ENCODE peak calls at places on chromosomes 13 and 19, in six cellular contexts. One of them, this sample, is unnamed.

GRCh38 chr13:113959198-113959597 is 14.7 kb downstream of the C13orf46 start:
- DNase-seq in NCI-H146: no peak
- DNase-seq in WTC11: no peak
- DNase-seq in neuronal stem cell: no peak
- DNase-seq in epithelial cell of esophagus: peak; percentile 62
- DNase-seq in nephron progenitor cell: no peak
- DNase-seq in this sample: no peak

GRCh38 chr13:106619688-106620555 is 52.0 kb upstream of the ARGLU1 start:
- DNase-seq in NCI-H146: peak; percentile 60
- DNase-seq in WTC11: peak; percentile 24
- DNase-seq in nephron progenitor cell: peak; percentile 36
- DNase-seq in neuronal stem cell: peak; percentile 30
- DNase-seq in epithelial cell of esophagus: peak; percentile 69
- DNase-seq in this sample: peak; percentile 79

GRCh38 chr13:95352486-95352885 is 51.2 kb upstream of the ABCC4 start:
- DNase-seq in NCI-H146: no peak
- DNase-seq in WTC11: no peak
- DNase-seq in neuronal stem cell: no peak
- DNase-seq in nephron progenitor cell: no peak
- DNase-seq in epithelial cell of esophagus: peak; percentile 26
- DNase-seq in this sample: no peak

GRCh38 chr13:73133536-73133935 is 74.7 kb downstream of the KLF5 start:
- DNase-seq in NCI-H146: no peak
- DNase-seq in epithelial cell of esophagus: peak; percentile 18
- DNase-seq in nephron progenitor cell: no peak
- DNase-seq in neuronal stem cell: no peak
- DNase-seq in WTC11: no peak
- DNase-seq in this sample: no peak

GRCh38 chr13:32676242-32676641 is 90.0 kb downstream of the PDS5B start:
- DNase-seq in WTC11: no peak
- DNase-seq in nephron progenitor cell: no peak
- DNase-seq in epithelial cell of esophagus: no peak
- DNase-seq in NCI-H146: no peak
- DNase-seq in neuronal stem cell: no peak
- DNase-seq in this sample: no peak

GRCh38 chr19:7670150-7670784 is 1.4 kb downstream of the RETN start:
- DNase-seq in neuronal stem cell: no peak
- DNase-seq in nephron progenitor cell: peak; percentile 58
- DNase-seq in WTC11: peak; percentile 49
- DNase-seq in epithelial cell of esophagus: no peak
- DNase-seq in NCI-H146: no peak
- DNase-seq in this sample: peak; percentile 69

GRCh38 chr13:51946163-51946669 is 65.0 kb downstream of the ATP7B start:
- DNase-seq in nephron progenitor cell: no peak
- DNase-seq in epithelial cell of esophagus: no peak
- DNase-seq in NCI-H146: no peak
- DNase-seq in neuronal stem cell: no peak
- DNase-seq in WTC11: no peak
- DNase-seq in this sample: no peak

GRCh38 chr19:43380771-43381386 is 27.4 kb downstream of the CD177 start:
- DNase-seq in epithelial cell of esophagus: peak; percentile 27
- DNase-seq in WTC11: no peak
- DNase-seq in NCI-H146: peak; percentile 59
- DNase-seq in nephron progenitor cell: no peak
- DNase-seq in neuronal stem cell: no peak
- DNase-seq in this sample: no peak

GRCh38 chr19:55147408-55148251 is 1.4 kb downstream of the TNNT1 start:
- DNase-seq in epithelial cell of esophagus: no peak
- DNase-seq in neuronal stem cell: no peak
- DNase-seq in WTC11: peak; percentile 46
- DNase-seq in nephron progenitor cell: no peak
- DNase-seq in NCI-H146: peak; percentile 49
- DNase-seq in this sample: peak; percentile 83

GRCh38 chr19:46784262-46785053 is 3.9 kb downstream of the SLC1A5 start:
- DNase-seq in WTC11: peak; percentile 82
- DNase-seq in NCI-H146: no peak
- DNase-seq in nephron progenitor cell: peak; percentile 66
- DNase-seq in epithelial cell of esophagus: peak; percentile 96
- DNase-seq in neuronal stem cell: peak; percentile 29
- DNase-seq in this sample: peak; percentile 74

GRCh38 chr13:43284162-43284561 is 260.8 kb downstream of the DNAJC15 start:
- DNase-seq in NCI-H146: no peak
- DNase-seq in neuronal stem cell: no peak
- DNase-seq in WTC11: no peak
- DNase-seq in epithelial cell of esophagus: peak; percentile 72
- DNase-seq in nephron progenitor cell: no peak
- DNase-seq in this sample: no peak

GRCh38 chr13:110012102-110012739 is 225.8 kb upstream of the IRS2 start:
- DNase-seq in nephron progenitor cell: no peak
- DNase-seq in WTC11: no peak
- DNase-seq in neuronal stem cell: no peak
- DNase-seq in NCI-H146: no peak
- DNase-seq in epithelial cell of esophagus: peak; percentile 85
- DNase-seq in this sample: no peak

GRCh38 chr19:3556978-3557460 is 367 bp downstream of the MFSD12 start:
- DNase-seq in epithelial cell of esophagus: peak; percentile 66
- DNase-seq in WTC11: peak; percentile 36
- DNase-seq in neuronal stem cell: no peak
- DNase-seq in NCI-H146: peak; percentile 46
- DNase-seq in nephron progenitor cell: peak; percentile 45
- DNase-seq in this sample: peak; percentile 67

GRCh38 chr19:32876236-32876918 is 6.8 kb upstream of the SLC7A9 start:
- DNase-seq in nephron progenitor cell: no peak
- DNase-seq in neuronal stem cell: no peak
- DNase-seq in NCI-H146: no peak
- DNase-seq in WTC11: no peak
- DNase-seq in epithelial cell of esophagus: no peak
- DNase-seq in this sample: no peak

GRCh38 chr13:80716610-80717081 is 375.7 kb upstream of the SPRY2 start:
- DNase-seq in neuronal stem cell: no peak
- DNase-seq in WTC11: no peak
- DNase-seq in nephron progenitor cell: no peak
- DNase-seq in NCI-H146: no peak
- DNase-seq in epithelial cell of esophagus: peak; percentile 37
- DNase-seq in this sample: no peak

GRCh38 chr13:43580280-43580679 is 206.5 kb downstream of the ENOX1 start:
- DNase-seq in NCI-H146: no peak
- DNase-seq in WTC11: no peak
- DNase-seq in neuronal stem cell: no peak
- DNase-seq in epithelial cell of esophagus: no peak
- DNase-seq in nephron progenitor cell: no peak
- DNase-seq in this sample: no peak

GRCh38 chr13:34611678-34612077 is 330.4 kb upstream of the NBEA start:
- DNase-seq in neuronal stem cell: peak; percentile 9
- DNase-seq in NCI-H146: peak; percentile 10
- DNase-seq in WTC11: no peak
- DNase-seq in nephron progenitor cell: no peak
- DNase-seq in epithelial cell of esophagus: no peak
- DNase-seq in this sample: peak; percentile 19

GRCh38 chr13:75135325-75135825 is 346.6 kb downstream of the TBC1D4 start:
- DNase-seq in neuronal stem cell: no peak
- DNase-seq in epithelial cell of esophagus: peak; percentile 83
- DNase-seq in WTC11: no peak
- DNase-seq in NCI-H146: no peak
- DNase-seq in nephron progenitor cell: no peak
- DNase-seq in this sample: no peak

GRCh38 chr13:98599502-98600328 is 22.8 kb upstream of the STK24 start:
- DNase-seq in epithelial cell of esophagus: no peak
- DNase-seq in WTC11: no peak
- DNase-seq in neuronal stem cell: peak; percentile 23
- DNase-seq in nephron progenitor cell: no peak
- DNase-seq in NCI-H146: no peak
- DNase-seq in this sample: peak; percentile 65

GRCh38 chr13:80473695-80474094 is 132.8 kb upstream of the SPRY2 start:
- DNase-seq in NCI-H146: no peak
- DNase-seq in nephron progenitor cell: no peak
- DNase-seq in WTC11: no peak
- DNase-seq in neuronal stem cell: no peak
- DNase-seq in epithelial cell of esophagus: peak; percentile 91
- DNase-seq in this sample: no peak

GRCh38 chr19:35657904-35658700 is 8.2 kb upstream of the UPK1A start:
- DNase-seq in NCI-H146: no peak
- DNase-seq in WTC11: no peak
- DNase-seq in epithelial cell of esophagus: peak; percentile 14
- DNase-seq in neuronal stem cell: no peak
- DNase-seq in nephron progenitor cell: no peak
- DNase-seq in this sample: no peak

GRCh38 chr13:100517135-100517534 is 71.5 kb downstream of the GGACT start:
- DNase-seq in neuronal stem cell: no peak
- DNase-seq in epithelial cell of esophagus: no peak
- DNase-seq in nephron progenitor cell: no peak
- DNase-seq in NCI-H146: no peak
- DNase-seq in WTC11: no peak
- DNase-seq in this sample: no peak

GRCh38 chr13:95385373-95385772 is 84.1 kb upstream of the ABCC4 start:
- DNase-seq in WTC11: no peak
- DNase-seq in neuronal stem cell: no peak
- DNase-seq in NCI-H146: no peak
- DNase-seq in epithelial cell of esophagus: no peak
- DNase-seq in nephron progenitor cell: no peak
- DNase-seq in this sample: no peak

GRCh38 chr19:29267701-29268100 is 54.8 kb upstream of the UQCRFS1 start:
- DNase-seq in nephron progenitor cell: no peak
- DNase-seq in WTC11: no peak
- DNase-seq in NCI-H146: no peak
- DNase-seq in neuronal stem cell: no peak
- DNase-seq in epithelial cell of esophagus: no peak
- DNase-seq in this sample: no peak

GRCh38 chr13:86608739-86609138 is 809.5 kb upstream of the SLITRK6 start:
- DNase-seq in nephron progenitor cell: no peak
- DNase-seq in NCI-H146: no peak
- DNase-seq in epithelial cell of esophagus: no peak
- DNase-seq in neuronal stem cell: no peak
- DNase-seq in WTC11: no peak
- DNase-seq in this sample: no peak

GRCh38 chr19:33324628-33325027 is 22.3 kb upstream of the CEBPA start:
- DNase-seq in nephron progenitor cell: no peak
- DNase-seq in epithelial cell of esophagus: no peak
- DNase-seq in WTC11: no peak
- DNase-seq in neuronal stem cell: no peak
- DNase-seq in NCI-H146: no peak
- DNase-seq in this sample: no peak

GRCh38 chr19:45528744-45529453 is 21.6 kb downstream of the VASP start:
- DNase-seq in epithelial cell of esophagus: peak; percentile 92
- DNase-seq in nephron progenitor cell: peak; percentile 45
- DNase-seq in neuronal stem cell: no peak
- DNase-seq in NCI-H146: peak; percentile 90
- DNase-seq in WTC11: peak; percentile 91
- DNase-seq in this sample: peak; percentile 91